ENCODE peak calls at places on chromosomes 3 and 15, in nine cellular contexts. U, G, H, W, L, K, C, Q and T are unnamed samples.

GRCh38 chr3:49263490-49263889 is 13.5 kb downstream of the C3orf62 start:
- DNase-seq in Q (no peak), C (no peak), U (no peak), L (peak), K (no peak), G (no peak), H (no peak), W (no peak), T (no peak)

GRCh38 chr3:156915372-156915771 is 89.2 kb downstream of the LEKR1 start:
- DNase-seq in Q (no peak), H (no peak), W (no peak), L (no peak), G (no peak), U (no peak), K (no peak), C (no peak), T (no peak)

GRCh38 chr3:113054552-113054951 is 63.8 kb downstream of the GTPBP8 start:
- DNase-seq in C (no peak), W (no peak), Q (no peak), G (no peak), U (no peak), H (peak), K (no peak), L (no peak), T (no peak)

GRCh38 chr3:50318615-50319014 is 3.9 kb downstream of the HYAL2 start:
- DNase-seq in L (no peak), G (no peak), W (no peak), U (no peak), K (no peak), Q (no peak), H (no peak), C (no peak), T (no peak)

GRCh38 chr15:70556804-70557203 is 206.6 kb downstream of the UACA start:
- DNase-seq in G (no peak), H (no peak), K (no peak), U (no peak), Q (no peak), L (no peak), W (no peak), C (no peak), T (no peak)

GRCh38 chr3:90016492-90017065 is 909.2 kb downstream of the EPHA3 start:
- DNase-seq in Q (no peak), L (no peak), G (no peak), U (no peak), K (peak), W (no peak), C (no peak), H (no peak), T (no peak)

GRCh38 chr3:39548282-39548681 is 80.8 kb downstream of the MOBP start:
- DNase-seq in Q (no peak), L (no peak), C (no peak), G (no peak), K (no peak), U (peak), H (peak), W (no peak), T (no peak)

GRCh38 chr3:187256217-187256616 is 35.3 kb downstream of the MASP1 start:
- DNase-seq in H (no peak), U (no peak), G (no peak), L (no peak), Q (no peak), K (no peak), W (no peak), C (no peak), T (no peak)

GRCh38 chr15:79004336-79004735 is 59.5 kb upstream of the CTSH start:
- DNase-seq in U (peak), L (no peak), G (no peak), H (peak), K (peak), Q (no peak), C (no peak), W (no peak), T (no peak)

GRCh38 chr15:24745276-24745675 is 69.7 kb downstream of the NPAP1 start:
- DNase-seq in L (no peak), C (no peak), U (no peak), G (no peak), K (no peak), W (no peak), Q (no peak), H (no peak), T (no peak)

GRCh38 chr3:111668321-111668720 is 73.2 kb upstream of the ZBED2 start:
- DNase-seq in C (no peak), L (no peak), K (no peak), G (no peak), W (no peak), U (no peak), Q (no peak), H (no peak), T (no peak)

GRCh38 chr15:58440181-58440910 is 8.6 kb downstream of the LIPC start:
- DNase-seq in C (peak), Q (no peak), G (no peak), H (peak), K (peak), L (peak), U (peak), W (no peak), T (peak)

GRCh38 chr3:129022114-129022994 is 21.2 kb downstream of the EFCC1 start:
- DNase-seq in C (peak), W (no peak), H (no peak), Q (peak), G (no peak), U (no peak), K (no peak), L (peak), T (no peak)

GRCh38 chr15:55627730-55628368 is 39.7 kb upstream of the PYGO1 start:
- DNase-seq in L (peak), Q (no peak), H (peak), K (peak), U (peak), C (peak), G (peak), W (no peak), T (no peak)

GRCh38 chr15:101560722-101561583 is 71.4 kb upstream of the PCSK6 start:
- DNase-seq in G (no peak), L (no peak), C (no peak), U (no peak), W (no peak), K (no peak), H (no peak), Q (no peak), T (peak)

GRCh38 chr3:106184540-106185457 is 316.0 kb upstream of the CBLB start:
- DNase-seq in G (no peak), W (no peak), L (no peak), C (no peak), Q (no peak), U (no peak), H (no peak), K (no peak), T (no peak)

GRCh38 chr3:51319271-51319670 is 65.8 kb upstream of the MANF start:
- DNase-seq in W (no peak), K (no peak), C (no peak), U (no peak), G (no peak), L (no peak), H (no peak), Q (no peak), T (no peak)

GRCh38 chr15:80496101-80496500 is 91.9 kb downstream of the ARNT2 start:
- DNase-seq in G (no peak), L (no peak), C (no peak), K (no peak), H (no peak), U (no peak), Q (no peak), W (no peak), T (no peak)

GRCh38 chr15:71610991-71611720 is 199.2 kb upstream of the NR2E3 start:
- DNase-seq in C (no peak), Q (no peak), L (no peak), W (no peak), U (no peak), K (no peak), G (no peak), H (no peak), T (no peak)

GRCh38 chr3:53254810-53255359 is 937 bp downstream of the TKT start:
- DNase-seq in W (peak), L (peak), Q (peak), G (peak), H (peak), K (peak), C (peak), U (peak), T (no peak)

DNA sequence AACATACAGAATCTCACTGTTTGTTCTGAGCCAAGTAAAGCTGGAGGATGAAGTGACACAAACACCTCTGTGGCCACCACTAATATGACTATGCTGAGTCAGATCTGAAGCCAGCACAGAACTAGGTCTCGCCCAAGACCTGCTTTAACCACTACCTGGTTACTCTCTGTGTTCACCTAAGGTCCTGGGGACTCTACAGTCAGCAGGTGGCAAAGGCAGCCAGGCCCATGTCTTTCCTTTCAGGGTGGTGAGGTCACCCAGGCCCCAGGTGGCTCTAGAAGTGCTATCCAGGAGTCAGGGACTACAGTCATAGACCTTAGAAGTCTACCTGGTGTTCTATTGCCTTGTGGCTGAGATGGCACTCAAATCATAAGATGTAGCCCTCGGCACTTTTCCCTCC is 287.9 kb upstream of the ARRDC4 start:
- DNase-seq in G (no peak), U (no peak), W (no peak), K (no peak), Q (no peak), L (no peak), H (no peak), C (no peak), T (no peak)
- H3K4me3 ChIP-seq in G (no peak), U (no peak), W (no peak), K (no peak), Q (no peak), L (no peak), H (no peak), C (no peak), T (no peak)

DNA sequence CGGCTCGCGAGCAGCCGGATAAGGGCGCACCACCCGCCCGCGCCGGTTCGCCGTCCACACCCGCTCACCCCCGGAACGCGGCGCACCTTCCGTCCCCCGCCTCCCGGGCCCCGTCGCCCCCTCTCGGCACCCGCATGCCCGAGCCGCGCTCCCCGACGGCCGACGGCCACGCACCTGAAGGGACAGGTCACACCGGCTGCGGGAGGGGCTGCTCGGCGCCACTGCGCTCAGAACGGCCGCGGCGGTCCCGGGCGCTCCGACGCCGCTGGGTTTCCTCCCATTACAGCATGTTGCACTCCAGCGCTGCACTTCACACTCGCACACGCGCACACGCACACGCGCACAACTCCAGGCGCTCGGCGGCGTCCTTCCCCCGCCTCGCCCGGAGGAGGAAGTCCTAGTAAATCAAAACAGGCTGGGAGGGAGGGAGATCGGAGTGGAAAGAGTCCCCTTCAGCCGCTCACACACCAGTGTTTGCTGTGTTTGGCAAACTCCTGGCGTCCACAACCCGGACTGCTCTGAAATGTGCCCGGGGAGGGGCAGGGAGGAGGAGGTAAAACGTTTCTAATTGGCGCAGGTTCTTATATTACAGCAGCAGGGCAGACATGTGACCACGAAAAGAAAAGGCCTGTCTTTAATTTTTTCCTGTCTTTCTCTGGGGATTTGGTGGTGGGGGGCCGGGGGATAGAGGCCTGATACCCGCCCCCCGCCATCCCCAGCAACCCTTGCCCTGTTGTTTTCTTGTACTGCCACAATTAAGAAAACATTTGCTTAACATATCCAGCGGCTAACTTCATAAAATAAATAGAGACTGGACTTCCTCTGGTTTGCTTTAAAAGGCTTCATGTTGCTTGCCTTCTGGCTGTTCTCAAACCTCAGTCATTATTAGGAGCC is 76.8 kb upstream of the VGLL4 start:
- DNase-seq in H (peak), C (peak), L (peak), Q (peak), W (peak), U (peak), K (peak), G (peak), T (peak)
- H3K27ac ChIP-seq in H (peak), C (peak), L (peak), Q (peak), W (no peak), U (peak), K (peak), G (peak), T (peak)

DNA sequence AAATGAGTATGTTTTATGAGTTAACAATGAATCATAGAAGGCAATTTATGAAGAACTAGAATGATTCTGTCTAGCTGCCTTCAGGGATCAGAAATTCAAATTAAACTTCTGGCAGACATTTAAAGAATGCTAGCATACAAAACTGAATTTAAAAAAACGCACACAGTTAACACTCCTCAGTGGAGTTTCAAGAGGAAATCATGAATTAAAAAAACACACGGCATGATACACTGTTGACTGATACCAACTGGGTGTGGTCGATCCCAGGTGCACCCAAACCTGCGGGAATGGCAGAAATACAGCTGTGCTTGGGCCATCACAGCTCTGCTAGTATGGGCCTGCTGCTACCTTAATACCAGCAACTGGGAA is 526.0 kb downstream of the FOXP1 start:
- DNase-seq in K (peak), G (no peak), W (no peak), H (peak), U (no peak), L (no peak), Q (no peak), C (no peak), T (no peak)
- H3K4me3 ChIP-seq in K (peak), G (no peak), W (no peak), H (peak), U (no peak), L (no peak), Q (peak), C (no peak), T (no peak)

DNA sequence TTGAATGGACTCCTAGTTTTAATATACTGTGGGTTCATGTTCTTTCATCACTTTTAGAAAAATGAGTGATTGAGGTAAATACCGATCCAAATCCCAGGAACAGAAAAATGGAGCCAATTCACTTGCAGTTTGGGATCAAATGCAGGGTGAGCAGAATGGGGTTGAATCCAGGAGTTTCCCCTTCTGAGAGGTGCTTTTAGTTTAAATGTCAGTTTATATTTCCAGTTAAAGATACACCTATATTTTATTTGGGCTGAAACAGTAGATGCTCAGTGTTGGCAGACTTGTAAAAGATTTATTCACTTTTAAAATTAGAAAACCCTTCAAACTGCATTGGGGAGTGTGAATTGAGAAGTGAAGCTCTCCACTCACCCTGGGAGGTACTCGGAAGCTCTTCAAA is 2.6 kb downstream of the TRIM71 start:
- DNase-seq in C (no peak), H (no peak), U (no peak), L (no peak), W (no peak), Q (no peak), K (no peak), G (no peak), T (no peak)
- H3K27ac ChIP-seq in C (no peak), H (no peak), U (peak), L (no peak), W (no peak), Q (no peak), K (no peak), G (no peak), T (no peak)

GRCh38 chr3:141403576-141403975 is 35.3 kb downstream of the ZBTB38 start:
- DNase-seq in Q (no peak), L (no peak), U (no peak), H (no peak), W (no peak), G (no peak), K (no peak), C (no peak), T (no peak)
- H3K4me3 ChIP-seq in Q (peak), L (peak), U (no peak), H (peak), W (no peak), G (no peak), K (no peak), C (peak), T (peak)

DNA sequence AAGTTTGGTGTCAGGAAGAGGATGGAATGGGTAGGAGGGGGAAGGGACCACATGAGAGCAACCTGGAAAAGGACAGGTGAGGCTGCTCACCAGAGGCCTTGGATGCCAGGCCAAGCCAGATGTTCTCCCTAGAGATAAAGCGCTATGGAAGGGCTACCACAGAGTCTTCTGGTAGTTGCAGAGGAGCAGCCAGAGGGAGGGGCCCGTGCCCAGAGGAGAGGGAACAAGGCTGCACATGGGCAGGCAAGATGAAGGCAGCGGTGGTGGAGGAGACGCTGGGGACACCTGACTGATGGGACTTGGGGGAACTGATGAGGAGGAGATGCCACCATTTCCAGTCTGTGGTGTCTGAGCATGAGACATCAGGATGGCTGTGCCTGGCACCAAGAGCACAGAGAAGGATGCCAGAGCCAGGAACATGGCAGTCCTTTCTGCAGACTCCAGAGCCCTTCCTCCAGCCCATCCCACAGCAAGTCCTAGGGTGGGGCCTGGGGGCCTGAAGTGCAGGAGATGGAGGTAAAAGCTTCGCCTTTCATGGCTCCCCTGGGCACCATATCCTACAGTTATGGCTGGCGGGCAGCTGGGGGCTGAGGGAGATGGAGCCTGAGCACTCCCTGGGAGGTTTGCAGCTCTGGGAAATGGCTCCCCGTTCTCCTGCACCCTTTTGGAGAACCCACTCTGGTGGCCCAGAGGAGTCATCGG is 103.0 kb downstream of the ETFA start:
- DNase-seq in L (no peak), Q (no peak), G (no peak), U (no peak), H (no peak), K (no peak), W (no peak), C (peak), T (peak)
- H3K27ac ChIP-seq in L (no peak), Q (no peak), G (no peak), U (no peak), H (no peak), K (no peak), W (peak), C (no peak), T (no peak)